ENCODE peak calls at places on chromosomes 12 and 14, in four cellular contexts. W is upper lobe of right lung, T is psoas muscle, K is fibroblast of lung. Q is an unnamed sample. For H3K36me3, the result is how much of the 10 kb centered on the place peaks cover.

GRCh38 chr14:103625361-103626095 is 3.5 kb upstream of the KLC1 start:
- DNase-seq in T (no peak), W (no peak), K (no peak), Q (no peak)

GRCh38 chr14:20711275-20712069 is 22.9 kb downstream of the ANG start:
- DNase-seq in K (no peak), W (no peak), T (no peak), Q (no peak)

GRCh38 chr14:103372552-103373304 is 12.5 kb upstream of the MARK3 start:
- DNase-seq in T (no peak), W (no peak), K (peak), Q (peak)

GRCh38 chr12:23055004-23055403 is 430.0 kb downstream of the ETNK1 start:
- DNase-seq in K (peak), T (no peak), W (no peak), Q (no peak)

GRCh38 chr12:122064780-122065588 is 13.6 kb upstream of the MLXIP start:
- DNase-seq in K (peak), T (peak), W (no peak), Q (no peak)

GRCh38 chr12:117486840-117487659 is 125.6 kb upstream of the NOS1 start:
- DNase-seq in W (no peak), T (peak), K (no peak), Q (no peak)

GRCh38 chr12:124559182-124560017 is 8.0 kb downstream of the NCOR2 start:
- DNase-seq in W (no peak), K (no peak), T (no peak), Q (no peak)

GRCh38 chr14:61498811-61499210 is 177.4 kb downstream of the PRKCH start:
- DNase-seq in W (no peak), T (no peak), K (peak), Q (no peak)

GRCh38 chr14:105092912-105093425 is 27.7 kb upstream of the GPR132 start:
- DNase-seq in W (peak), T (no peak), K (peak), Q (no peak)

GRCh38 chr14:68694516-68695235 is 98.2 kb downstream of the ZFP36L1 start:
- DNase-seq in K (peak), W (no peak), T (no peak), Q (no peak)

GRCh38 chr12:112936264-112936663 is 2.0 kb upstream of the OAS3 start:
- DNase-seq in W (no peak), T (no peak), K (no peak), Q (peak)

GRCh38 chr14:76710093-76711010 is 50.9 kb upstream of the VASH1 start:
- DNase-seq in T (no peak), W (no peak), K (peak), Q (no peak)

GRCh38 chr14:95381726-95382125 is 62.0 kb upstream of the CLMN start:
- DNase-seq in K (no peak), T (no peak), W (no peak), Q (no peak)

GRCh38 chr12:120342567-120343537 is 15.3 kb upstream of the PLA2G1B start:
- DNase-seq in T (no peak), W (no peak), K (no peak), Q (no peak)

GRCh38 chr12:120346031-120346430 is 18.5 kb upstream of the PLA2G1B start:
- DNase-seq in W (no peak), T (no peak), K (no peak), Q (no peak)

GRCh38 chr12:120347766-120348165 is 20.2 kb upstream of the PLA2G1B start:
- DNase-seq in K (no peak), T (no peak), W (no peak), Q (no peak)

GRCh38 chr12:120343692-120344091 is 16.1 kb upstream of the PLA2G1B start:
- DNase-seq in K (no peak), W (no peak), T (no peak), Q (no peak)

DNA sequence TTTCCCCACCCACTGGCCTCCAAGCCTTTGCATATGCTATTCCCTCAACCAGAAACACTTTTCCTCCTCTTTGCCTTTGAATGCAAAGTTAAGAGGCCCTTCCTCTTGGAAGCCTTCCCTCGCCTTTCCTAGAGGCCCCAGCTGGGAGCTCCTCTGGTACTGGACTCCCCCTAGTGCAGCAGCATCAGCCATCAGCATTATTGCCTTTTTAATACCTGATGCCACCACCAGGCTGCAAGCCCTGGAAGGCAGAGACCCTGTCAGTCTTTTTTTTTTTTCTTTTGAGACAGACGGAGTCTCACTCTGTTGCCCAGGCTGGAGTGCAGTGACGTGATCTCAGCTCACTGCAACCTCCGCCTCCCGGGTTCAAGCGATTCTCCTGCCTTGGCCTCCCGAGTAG is 19.1 kb upstream of the PLA2G1B start:
- DNase-seq in K (no peak), T (no peak), W (no peak), Q (no peak)
- H3K36me3 ChIP-seq in K (under half), T (under half), W (under half), Q (under half)

DNA sequence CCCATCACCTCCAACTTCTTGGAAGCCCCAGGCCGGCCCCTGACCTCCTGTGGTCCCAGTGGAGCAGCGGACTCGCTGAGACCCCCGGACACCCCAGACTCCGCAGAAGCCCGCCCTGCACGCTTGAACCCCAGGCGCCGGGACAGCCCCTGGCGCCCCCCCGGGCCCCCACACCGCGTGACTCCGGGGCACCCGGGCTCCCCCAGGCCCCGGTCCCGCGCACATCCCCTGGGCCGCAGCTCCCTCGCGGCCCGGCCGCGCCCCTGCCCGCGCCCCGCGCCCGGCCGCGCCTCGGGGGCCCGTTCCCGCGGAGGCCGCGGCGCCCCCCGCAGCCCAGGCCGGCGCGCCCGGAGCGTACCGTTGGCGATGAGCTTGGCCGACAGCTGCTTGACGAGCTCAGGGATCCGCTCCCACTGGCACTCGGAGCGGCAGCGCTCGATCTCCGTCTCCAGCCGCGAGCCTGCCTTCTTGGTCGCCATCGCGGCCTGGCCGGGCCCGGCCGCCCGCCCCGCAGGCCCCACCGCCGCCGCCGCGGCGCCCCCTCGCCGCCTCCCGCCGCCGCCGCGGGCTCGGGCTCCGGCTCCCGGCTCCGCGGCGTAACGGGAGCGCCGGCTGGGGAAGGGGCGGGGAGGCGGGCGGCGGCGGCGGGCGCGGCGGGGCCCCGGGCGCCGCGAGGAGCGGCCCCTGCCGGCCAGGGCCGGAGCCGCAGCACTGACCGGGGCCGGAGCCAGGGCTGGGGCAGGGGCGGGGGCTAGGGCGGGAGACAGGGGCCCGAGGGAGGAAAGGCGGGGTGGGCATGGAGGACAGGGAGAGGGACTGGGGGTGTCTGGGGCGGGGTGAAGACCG is at the start of gene TTC7B:
- DNase-seq in T (peak), W (peak), K (peak), Q (no peak)
- TF ChIP-seq CTCF in T (peak), W (no peak), K (peak), Q (no peak)

DNA sequence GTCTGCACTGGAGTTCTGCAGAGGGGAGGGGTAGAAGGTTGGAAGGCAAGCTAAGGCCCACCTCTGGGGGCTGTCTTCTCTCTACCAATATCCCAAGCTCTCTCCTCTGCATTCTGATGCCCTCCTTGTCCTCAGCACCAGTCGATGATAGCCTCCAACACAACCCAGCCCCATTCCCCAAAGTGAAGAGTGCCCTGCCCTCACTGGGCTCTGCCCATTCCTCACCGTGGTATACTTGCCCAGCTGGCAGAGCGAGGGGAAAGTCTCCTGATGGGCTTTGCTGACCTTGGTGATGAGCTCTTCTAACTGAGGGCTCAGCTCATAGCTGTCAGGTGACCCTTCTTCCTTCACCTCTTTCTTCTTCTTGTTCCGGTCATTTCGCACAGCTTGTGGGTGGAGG is 7.2 kb upstream of the ITGB7 start:
- DNase-seq in K (no peak), W (no peak), T (no peak), Q (no peak)
- H3K36me3 ChIP-seq in K (under half), W (half or more), T (under half), Q (under half)

GRCh38 chr14:92542766-92543554 is 29.4 kb downstream of the RIN3 start:
- DNase-seq in W (no peak), T (no peak), K (no peak), Q (no peak)

GRCh38 chr14:92540472-92541048 is 27.0 kb downstream of the RIN3 start:
- DNase-seq in W (peak), T (peak), K (peak), Q (peak)

GRCh38 chr14:92538412-92539017 is 24.9 kb downstream of the RIN3 start:
- DNase-seq in K (no peak), W (no peak), T (no peak), Q (no peak)

GRCh38 chr14:92539875-92540274 is 26.3 kb downstream of the RIN3 start:
- DNase-seq in T (peak), W (no peak), K (peak), Q (no peak)

GRCh38 chr14:92539419-92539818 is 25.8 kb downstream of the RIN3 start:
- DNase-seq in W (no peak), T (no peak), K (no peak), Q (no peak)
- TF ChIP-seq CTCF in W (no peak), T (no peak), K (no peak), Q (no peak)

DNA sequence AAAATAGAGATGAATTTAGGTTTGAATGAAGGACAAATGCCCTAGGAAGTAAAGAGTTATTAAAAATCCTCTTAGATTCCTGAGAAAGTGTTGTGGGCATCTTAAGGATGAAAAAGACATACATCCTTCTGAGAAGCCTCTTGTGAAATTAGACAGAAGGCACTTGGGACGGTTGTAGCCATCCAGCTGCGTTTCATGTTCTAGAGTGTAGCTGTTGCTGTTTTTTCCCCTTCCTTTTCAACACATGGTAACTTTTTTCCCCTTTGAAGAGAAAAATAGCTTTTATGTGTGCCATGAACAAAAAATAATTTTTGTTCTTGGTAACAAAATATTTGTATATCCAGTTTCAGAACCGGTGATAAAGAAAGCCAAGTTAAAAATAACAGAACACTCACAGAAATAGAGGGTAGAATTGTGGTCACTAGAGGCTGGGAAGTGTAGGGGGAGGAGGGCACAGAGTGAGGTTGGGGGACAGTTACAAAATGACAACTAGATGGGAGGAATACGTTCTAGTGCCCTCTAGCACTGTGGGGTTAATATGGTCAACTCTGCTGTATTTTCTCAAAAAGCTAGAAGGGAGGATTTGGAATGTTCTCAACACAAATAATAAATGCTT is 58.4 kb downstream of the PTHLH start:
- DNase-seq in K (no peak), T (no peak), W (no peak), Q (no peak)
- H3K36me3 ChIP-seq in K (under half), T (under half), W (under half), Q (under half)

GRCh38 chr12:28032811-28033537 is 60.4 kb upstream of the PTHLH start:
- DNase-seq in K (no peak), T (no peak), W (no peak), Q (peak)
- TF ChIP-seq CTCF in K (no peak), T (no peak), W (no peak), Q (no peak)

GRCh38 chr12:130876758-130877157 is 4.9 kb downstream of the RAN start:
- DNase-seq in W (no peak), K (no peak), T (no peak), Q (no peak)
- H3K36me3 ChIP-seq in W (under half), K (under half), T (under half), Q (under half)

GRCh38 chr12:108060054-108060453 is 69.0 kb upstream of the WSCD2 start:
- DNase-seq in K (no peak), T (no peak), W (no peak), Q (no peak)

GRCh38 chr12:108065061-108065460 is 64.0 kb upstream of the WSCD2 start:
- DNase-seq in K (no peak), W (no peak), T (no peak), Q (no peak)

GRCh38 chr12:108060910-108061309 is 68.2 kb upstream of the WSCD2 start:
- DNase-seq in K (no peak), T (no peak), W (no peak), Q (no peak)

GRCh38 chr12:108066583-108067234 is 62.4 kb upstream of the WSCD2 start:
- DNase-seq in W (no peak), T (no peak), K (no peak), Q (no peak)

GRCh38 chr12:108063192-108063591 is 65.9 kb upstream of the WSCD2 start:
- DNase-seq in K (peak), T (no peak), W (no peak), Q (no peak)
- TF ChIP-seq CTCF in K (peak), T (no peak), W (peak), Q (no peak)

DNA sequence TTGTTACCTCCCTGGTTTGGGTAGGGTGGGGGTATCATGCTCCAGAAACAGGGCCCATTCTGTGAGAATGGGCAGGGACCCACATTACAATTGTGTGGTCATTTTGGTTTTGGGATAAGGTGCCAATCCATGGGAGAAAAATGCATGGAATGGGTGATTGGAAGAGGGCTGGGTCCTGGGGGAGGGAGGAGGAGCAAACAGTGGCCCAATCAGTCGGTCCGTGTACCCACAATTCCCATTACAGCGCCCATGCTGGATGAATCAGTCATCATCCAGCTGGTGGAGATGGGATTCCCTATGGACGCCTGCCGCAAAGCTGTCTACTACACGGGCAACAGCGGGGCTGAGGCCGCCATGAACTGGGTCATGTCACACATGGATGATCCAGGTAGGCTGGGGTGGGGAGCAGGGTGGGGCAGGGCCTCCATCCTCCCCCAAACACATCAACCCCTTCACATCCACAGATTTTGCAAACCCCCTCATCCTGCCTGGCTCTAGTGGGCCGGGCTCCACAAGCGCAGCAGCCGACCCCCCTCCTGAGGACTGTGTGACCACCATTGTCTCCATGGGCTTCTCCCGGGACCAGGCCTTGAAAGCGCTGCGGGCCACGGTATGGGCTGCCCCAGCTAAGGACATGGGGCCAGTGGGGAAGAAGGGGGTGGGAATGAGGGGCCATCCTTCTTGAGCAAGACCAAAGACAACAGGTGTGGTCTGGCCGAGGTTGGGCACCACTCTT is 3.6 kb upstream of the TPI1 start:
- DNase-seq in W (no peak), T (no peak), K (no peak), Q (no peak)
- H3K36me3 ChIP-seq in W (half or more), T (under half), K (under half), Q (under half)

GRCh38 chr12:132617822-132618682 is 524 bp upstream of the P2RX2 start:
- DNase-seq in K (no peak), W (no peak), T (peak), Q (no peak)

GRCh38 chr12:132617135-132617701 is 1.4 kb upstream of the P2RX2 start:
- DNase-seq in W (no peak), T (no peak), K (no peak), Q (no peak)

GRCh38 chr12:132614029-132614428 is 3.6 kb upstream of the LRCOL1 start:
- DNase-seq in K (no peak), T (no peak), W (no peak), Q (no peak)

GRCh38 chr12:132615579-132616066 is 3.0 kb upstream of the P2RX2 start:
- DNase-seq in T (peak), W (no peak), K (no peak), Q (no peak)

GRCh38 chr12:132614861-132615578 is 3.6 kb upstream of the P2RX2 start:
- DNase-seq in K (peak), T (peak), W (peak), Q (peak)
- TF ChIP-seq CTCF in K (peak), T (peak), W (peak), Q (peak)

Q was measured in keratinocyte.